ENCODE peak calls at places on chromosome 17, in eight cellular contexts. One of them, this sample, is unnamed.

GRCh38 chr17:16568541-16569357 is at the start of gene ZNF287:
- DNase-seq in C1 segment of cervical spinal cord: peak; percentile 66
- DNase-seq in AG04450: peak; percentile 73
- DNase-seq in NCI-H1092: peak; percentile 84
- DNase-seq in GM12865: peak; percentile 95
- DNase-seq in mammary epithelial cell: peak; percentile 81
- DNase-seq in WTC11: peak; percentile 92
- DNase-seq in NCI-H2107: peak; percentile 64
- DNase-seq in this sample: peak; percentile 95

GRCh38 chr17:68133370-68134045 is 98.0 kb downstream of the KPNA2 start:
- DNase-seq in C1 segment of cervical spinal cord: no peak
- DNase-seq in AG04450: no peak
- DNase-seq in NCI-H1092: no peak
- DNase-seq in GM12865: no peak
- DNase-seq in mammary epithelial cell: no peak
- DNase-seq in WTC11: peak; percentile 41
- DNase-seq in NCI-H2107: no peak
- DNase-seq in this sample: peak; percentile 9

GRCh38 chr17:60464343-60464742 is 42.1 kb downstream of the CHCT1 start:
- DNase-seq in C1 segment of cervical spinal cord: no peak
- DNase-seq in AG04450: no peak
- DNase-seq in NCI-H1092: no peak
- DNase-seq in GM12865: no peak
- DNase-seq in mammary epithelial cell: no peak
- DNase-seq in WTC11: no peak
- DNase-seq in NCI-H2107: no peak
- DNase-seq in this sample: no peak

GRCh38 chr17:60594747-60595146 is 5.2 kb upstream of the PPM1D start:
- DNase-seq in C1 segment of cervical spinal cord: no peak
- DNase-seq in AG04450: no peak
- DNase-seq in NCI-H1092: no peak
- DNase-seq in GM12865: no peak
- DNase-seq in mammary epithelial cell: no peak
- DNase-seq in WTC11: no peak
- DNase-seq in NCI-H2107: no peak
- DNase-seq in this sample: no peak

GRCh38 chr17:21542991-21543390 is 149.3 kb upstream of the KCNJ18 start:
- DNase-seq in C1 segment of cervical spinal cord: no peak
- DNase-seq in AG04450: no peak
- DNase-seq in NCI-H1092: no peak
- DNase-seq in GM12865: no peak
- DNase-seq in mammary epithelial cell: no peak
- DNase-seq in WTC11: no peak
- DNase-seq in NCI-H2107: no peak
- DNase-seq in this sample: no peak

GRCh38 chr17:75843577-75844529 is at the start of gene UNC13D:
- DNase-seq in C1 segment of cervical spinal cord: no peak
- DNase-seq in AG04450: no peak
- DNase-seq in NCI-H1092: no peak
- DNase-seq in GM12865: peak; percentile 69
- DNase-seq in mammary epithelial cell: peak; percentile 27
- DNase-seq in WTC11: no peak
- DNase-seq in NCI-H2107: no peak
- DNase-seq in this sample: no peak

GRCh38 chr17:77919276-77919675 is 39.2 kb upstream of the TNRC6C start:
- DNase-seq in C1 segment of cervical spinal cord: no peak
- DNase-seq in AG04450: no peak
- DNase-seq in NCI-H1092: no peak
- DNase-seq in GM12865: no peak
- DNase-seq in mammary epithelial cell: no peak
- DNase-seq in WTC11: no peak
- DNase-seq in NCI-H2107: no peak
- DNase-seq in this sample: no peak

GRCh38 chr17:78798695-78799559 is 16.9 kb upstream of the CYTH1 start:
- DNase-seq in C1 segment of cervical spinal cord: no peak
- DNase-seq in AG04450: no peak
- DNase-seq in NCI-H1092: no peak
- DNase-seq in GM12865: peak; percentile 52
- DNase-seq in mammary epithelial cell: peak; percentile 37
- DNase-seq in WTC11: no peak
- DNase-seq in NCI-H2107: no peak
- DNase-seq in this sample: no peak

GRCh38 chr17:77824780-77825280 is 133.7 kb upstream of the TNRC6C start:
- DNase-seq in C1 segment of cervical spinal cord: no peak
- DNase-seq in AG04450: no peak
- DNase-seq in NCI-H1092: no peak
- DNase-seq in GM12865: no peak
- DNase-seq in mammary epithelial cell: no peak
- DNase-seq in WTC11: no peak
- DNase-seq in NCI-H2107: no peak
- DNase-seq in this sample: no peak

GRCh38 chr17:17091856-17092756 is 49.8 kb downstream of the MPRIP start:
- DNase-seq in C1 segment of cervical spinal cord: no peak
- DNase-seq in AG04450: no peak
- DNase-seq in NCI-H1092: no peak
- DNase-seq in GM12865: no peak
- DNase-seq in mammary epithelial cell: no peak
- DNase-seq in WTC11: no peak
- DNase-seq in NCI-H2107: no peak
- DNase-seq in this sample: no peak

GRCh38 chr17:11278186-11278983 is 37.4 kb downstream of the SHISA6 start:
- DNase-seq in C1 segment of cervical spinal cord: no peak
- DNase-seq in AG04450: no peak
- DNase-seq in NCI-H1092: no peak
- DNase-seq in GM12865: no peak
- DNase-seq in mammary epithelial cell: no peak
- DNase-seq in WTC11: no peak
- DNase-seq in NCI-H2107: no peak
- DNase-seq in this sample: no peak

GRCh38 chr17:41464682-41465081 is 2.5 kb downstream of the KRT32 start:
- DNase-seq in C1 segment of cervical spinal cord: no peak
- DNase-seq in AG04450: peak; percentile 39
- DNase-seq in NCI-H1092: no peak
- DNase-seq in GM12865: no peak
- DNase-seq in mammary epithelial cell: peak; percentile 96
- DNase-seq in WTC11: no peak
- DNase-seq in NCI-H2107: no peak
- DNase-seq in this sample: peak; percentile 74

GRCh38 chr17:1216209-1216937 is 36.6 kb upstream of the ABR start:
- DNase-seq in C1 segment of cervical spinal cord: no peak
- DNase-seq in AG04450: no peak
- DNase-seq in NCI-H1092: no peak
- DNase-seq in GM12865: peak; percentile 54
- DNase-seq in mammary epithelial cell: no peak
- DNase-seq in WTC11: no peak
- DNase-seq in NCI-H2107: no peak
- DNase-seq in this sample: no peak

GRCh38 chr17:58417300-58418092 is at the start of gene RNF43:
- DNase-seq in C1 segment of cervical spinal cord: no peak
- DNase-seq in AG04450: peak; percentile 48
- DNase-seq in NCI-H1092: peak; percentile 64
- DNase-seq in GM12865: peak; percentile 94
- DNase-seq in mammary epithelial cell: peak; percentile 98
- DNase-seq in WTC11: peak; percentile 93
- DNase-seq in NCI-H2107: peak; percentile 94
- DNase-seq in this sample: peak; percentile 73

GRCh38 chr17:73340093-73340596 is 28.3 kb upstream of the CDC42EP4 start:
- DNase-seq in C1 segment of cervical spinal cord: no peak
- DNase-seq in AG04450: peak; percentile 59
- DNase-seq in NCI-H1092: no peak
- DNase-seq in GM12865: peak; percentile 53
- DNase-seq in mammary epithelial cell: peak; percentile 100
- DNase-seq in WTC11: no peak
- DNase-seq in NCI-H2107: no peak
- DNase-seq in this sample: no peak

GRCh38 chr17:27733771-27734170 is 66.6 kb downstream of the NOS2 start:
- DNase-seq in C1 segment of cervical spinal cord: no peak
- DNase-seq in AG04450: no peak
- DNase-seq in NCI-H1092: no peak
- DNase-seq in GM12865: no peak
- DNase-seq in mammary epithelial cell: no peak
- DNase-seq in WTC11: no peak
- DNase-seq in NCI-H2107: no peak
- DNase-seq in this sample: no peak

GRCh38 chr17:21213491-21214014 is 408 bp downstream of the TMEM11 start:
- DNase-seq in C1 segment of cervical spinal cord: peak; percentile 50
- DNase-seq in AG04450: no peak
- DNase-seq in NCI-H1092: no peak
- DNase-seq in GM12865: peak; percentile 37
- DNase-seq in mammary epithelial cell: no peak
- DNase-seq in WTC11: peak; percentile 40
- DNase-seq in NCI-H2107: no peak
- DNase-seq in this sample: peak; percentile 38

GRCh38 chr17:49471089-49471683 is 23.9 kb upstream of the NGFR start:
- DNase-seq in C1 segment of cervical spinal cord: no peak
- DNase-seq in AG04450: no peak
- DNase-seq in NCI-H1092: no peak
- DNase-seq in GM12865: no peak
- DNase-seq in mammary epithelial cell: no peak
- DNase-seq in WTC11: no peak
- DNase-seq in NCI-H2107: no peak
- DNase-seq in this sample: peak; percentile 17

GRCh38 chr17:74412581-74412980 is 19.3 kb upstream of the GPRC5C start:
- DNase-seq in C1 segment of cervical spinal cord: no peak
- DNase-seq in AG04450: no peak
- DNase-seq in NCI-H1092: no peak
- DNase-seq in GM12865: no peak
- DNase-seq in mammary epithelial cell: no peak
- DNase-seq in WTC11: no peak
- DNase-seq in NCI-H2107: no peak
- DNase-seq in this sample: no peak

GRCh38 chr17:42101513-42102292 is 3.4 kb upstream of the ZNF385C start:
- DNase-seq in C1 segment of cervical spinal cord: no peak
- DNase-seq in AG04450: peak; percentile 13
- DNase-seq in NCI-H1092: peak; percentile 47
- DNase-seq in GM12865: peak; percentile 76
- DNase-seq in mammary epithelial cell: peak; percentile 21
- DNase-seq in WTC11: peak; percentile 97
- DNase-seq in NCI-H2107: no peak
- DNase-seq in this sample: peak; percentile 79

GRCh38 chr17:64661981-64662773 is at the start of gene SMURF2:
- DNase-seq in C1 segment of cervical spinal cord: peak; percentile 39
- DNase-seq in AG04450: no peak
- DNase-seq in NCI-H1092: peak; percentile 42
- DNase-seq in GM12865: peak; percentile 85
- DNase-seq in mammary epithelial cell: peak; percentile 69
- DNase-seq in WTC11: peak; percentile 74
- DNase-seq in NCI-H2107: peak; percentile 55
- DNase-seq in this sample: peak; percentile 65

GRCh38 chr17:48357727-48358126 is 72.3 kb downstream of the SKAP1 start:
- DNase-seq in C1 segment of cervical spinal cord: no peak
- DNase-seq in AG04450: no peak
- DNase-seq in NCI-H1092: no peak
- DNase-seq in GM12865: no peak
- DNase-seq in mammary epithelial cell: no peak
- DNase-seq in WTC11: no peak
- DNase-seq in NCI-H2107: no peak
- DNase-seq in this sample: no peak

This sample was measured in dorsolateral prefrontal cortex.